ENCODE peak calls at places on chromosome 17, in ten cellular contexts. Z is coronary artery, T is epithelial cell of esophagus, D is upper lobe of right lung, N is esophagus squamous epithelium, B is AG10803, P is cardiac fibroblast, E is AG09319, L is colonic mucosa, O is H9. W is an unnamed sample.

GRCh38 chr17:28554565-28554964 is 2.1 kb upstream of the UNC119 start:
- DNase-seq in Z (no peak), T (no peak), D (no peak), N (no peak), B (no peak), P (no peak), E (no peak), L (no peak), O (no peak), W (no peak)

GRCh38 chr17:82297804-82298537 is 19.4 kb downstream of the CD7 start:
- DNase-seq in Z (peak; percentile 93), T (peak; percentile 99), D (peak; percentile 94), N (peak; percentile 89), B (peak; percentile 91), P (peak; percentile 96), E (peak; percentile 79), L (peak; percentile 94), O (no peak), W (peak; percentile 82)

GRCh38 chr17:78883090-78883532 is 19.9 kb downstream of the CEP295NL start:
- DNase-seq in Z (peak; percentile 96), T (peak; percentile 62), D (peak; percentile 87), N (no peak), B (peak; percentile 95), P (peak; percentile 81), E (peak; percentile 87), L (peak; percentile 52), O (no peak), W (no peak)

GRCh38 chr17:46194393-46195216 is 1.4 kb upstream of the KANSL1 start:
- DNase-seq in Z (no peak), T (peak; percentile 53), D (no peak), N (no peak), B (peak; percentile 54), P (peak; percentile 63), E (no peak), L (peak; percentile 58), O (no peak), W (no peak)

GRCh38 chr17:51000835-51001638 is 119.6 kb downstream of the SPAG9 start:
- DNase-seq in Z (no peak), T (peak; percentile 67), D (no peak), N (no peak), B (peak; percentile 77), P (peak; percentile 87), E (peak; percentile 52), L (peak; percentile 22), O (no peak), W (peak; percentile 26)

GRCh38 chr17:64202683-64203430 is 60.2 kb downstream of the TEX2 start:
- DNase-seq in Z (no peak), T (peak; percentile 68), D (no peak), N (no peak), B (peak; percentile 58), P (peak; percentile 47), E (no peak), L (no peak), O (no peak), W (no peak)

GRCh38 chr17:14201087-14201486 is 35.6 kb downstream of the CDRT15 start:
- DNase-seq in Z (no peak), T (no peak), D (no peak), N (no peak), B (peak; percentile 34), P (peak; percentile 26), E (peak; percentile 44), L (no peak), O (no peak), W (no peak)

GRCh38 chr17:3810019-3810418 is 9.0 kb upstream of the ITGAE start:
- DNase-seq in Z (no peak), T (no peak), D (no peak), N (no peak), B (no peak), P (no peak), E (no peak), L (no peak), O (no peak), W (no peak)

GRCh38 chr17:48149174-48150106 is 41.9 kb downstream of the SNX11 start:
- DNase-seq in Z (no peak), T (no peak), D (no peak), N (no peak), B (no peak), P (no peak), E (no peak), L (no peak), O (peak; percentile 50), W (no peak)

GRCh38 chr17:48155889-48156670 is 48.5 kb downstream of the SNX11 start:
- DNase-seq in Z (no peak), T (no peak), D (no peak), N (no peak), B (no peak), P (no peak), E (no peak), L (no peak), O (peak; percentile 61), W (no peak)

GRCh38 chr17:48150602-48151001 is 43.0 kb downstream of the SNX11 start:
- DNase-seq in Z (no peak), T (no peak), D (no peak), N (no peak), B (no peak), P (no peak), E (no peak), L (no peak), O (no peak), W (no peak)

GRCh38 chr17:48150107-48150463 is 42.5 kb downstream of the SNX11 start:
- DNase-seq in Z (no peak), T (no peak), D (no peak), N (no peak), B (no peak), P (no peak), E (no peak), L (no peak), O (no peak), W (no peak)

DNA sequence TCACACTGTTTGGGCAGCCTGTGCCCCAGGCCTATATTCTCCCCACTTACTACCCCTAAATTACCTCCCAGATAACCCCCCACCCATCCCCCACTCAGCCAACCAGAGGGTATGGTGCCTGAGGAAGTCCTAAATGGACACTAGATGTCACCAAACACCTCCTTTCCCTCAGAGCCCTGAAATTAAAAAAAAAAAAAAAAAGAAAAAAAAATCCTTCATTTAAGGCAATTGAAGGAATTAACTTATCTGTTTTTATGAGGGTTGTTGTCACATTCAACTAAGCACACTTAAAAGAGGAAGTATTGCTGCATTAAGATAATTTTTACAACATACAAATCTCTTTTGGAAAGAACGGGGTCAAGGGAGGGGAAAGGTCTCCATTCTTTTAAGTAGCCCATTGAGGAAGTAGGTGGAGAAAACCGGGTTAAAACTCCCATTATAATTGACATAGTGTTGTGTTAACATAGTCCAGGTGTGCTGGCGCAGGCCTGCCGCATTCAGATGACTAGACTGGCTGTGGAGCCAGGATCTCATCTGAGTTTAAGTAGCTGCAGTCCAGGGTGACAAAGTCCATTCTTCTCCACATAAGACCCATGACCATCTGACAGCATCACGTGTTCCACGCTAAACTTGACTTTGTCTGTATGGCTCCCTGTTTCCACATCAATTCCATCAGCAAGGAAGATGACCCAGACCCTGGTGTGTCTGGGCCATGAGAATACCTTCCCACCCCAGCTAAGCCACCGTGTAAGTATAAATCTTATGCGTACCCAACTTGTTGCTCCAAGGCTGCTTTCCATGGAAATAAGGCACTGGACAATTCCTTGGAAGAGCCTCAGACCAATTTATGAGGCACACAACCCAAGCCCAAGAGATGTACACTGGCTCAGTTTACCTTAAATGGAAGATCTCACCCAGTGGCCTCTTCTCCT is 46.4 kb downstream of the SNX11 start:
- DNase-seq in Z (no peak), T (peak; percentile 26), D (no peak), N (no peak), B (peak; percentile 53), P (peak; percentile 60), E (no peak), L (peak; percentile 74), O (peak; percentile 68), W (peak; percentile 9)
- TF ChIP-seq CTCF in Z (no peak), T (peak; percentile 46), D (peak; percentile 30), N (no peak), B (peak; percentile 60), P (peak; percentile 48), E (peak; percentile 42), L (peak; percentile 44), O (peak; percentile 79), W (peak; percentile 79)

DNA sequence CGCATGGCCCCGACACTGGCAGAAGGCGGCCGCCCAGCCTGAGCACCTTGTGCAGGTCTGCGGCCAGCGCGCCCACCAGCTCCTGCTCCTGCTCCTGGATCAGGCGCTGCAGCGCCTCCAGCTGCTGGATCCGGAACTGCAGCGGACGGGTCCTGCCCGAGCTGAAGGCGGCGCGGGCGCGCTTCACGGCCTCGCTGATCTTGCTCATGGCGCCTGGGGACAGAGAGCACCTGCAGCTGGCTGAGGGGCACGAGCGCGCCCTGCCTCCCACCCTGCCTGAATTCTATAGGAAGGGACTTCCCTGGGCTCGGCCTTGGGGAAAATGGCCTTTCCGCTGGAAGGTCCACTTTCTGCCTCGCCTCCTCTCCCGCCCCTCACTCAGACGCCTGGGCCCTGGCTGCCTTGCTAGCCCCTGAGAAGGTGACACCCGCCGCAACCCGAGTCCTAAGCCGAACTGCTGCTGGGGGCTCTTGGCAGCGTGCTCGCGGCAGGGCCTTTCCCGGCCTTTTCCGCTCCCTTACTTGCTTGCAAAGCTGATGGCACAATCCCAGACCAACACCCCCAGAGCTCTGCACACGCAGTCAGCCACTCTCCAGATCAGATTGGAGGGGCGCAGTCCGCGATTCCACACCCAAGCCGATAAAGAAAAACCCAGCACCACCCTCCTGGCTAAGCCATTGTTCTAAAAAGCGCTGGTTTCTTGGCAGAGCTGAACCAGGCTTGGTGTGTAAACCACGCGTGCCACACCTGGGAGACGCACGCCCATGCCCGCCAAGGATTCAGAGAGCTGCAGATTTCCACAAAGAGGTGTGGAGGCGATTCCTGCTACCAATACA is 3.0 kb downstream of the ALDH3A1 start:
- DNase-seq in Z (peak; percentile 92), T (peak; percentile 82), D (peak; percentile 95), N (peak; percentile 33), B (peak; percentile 49), P (peak; percentile 82), E (no peak), L (peak; percentile 97), O (peak; percentile 98), W (no peak)
- TF ChIP-seq CTCF in Z (peak; percentile 96), T (peak; percentile 79), D (peak; percentile 93), N (peak; percentile 96), B (peak; percentile 69), P (peak; percentile 94), E (peak; percentile 85), L (peak; percentile 98), O (peak; percentile 95), W (peak; percentile 68)

GRCh38 chr17:2174471-2175293 is 119.8 kb downstream of the HIC1 start:
- DNase-seq in Z (no peak), T (peak; percentile 77), D (peak; percentile 78), N (no peak), B (peak; percentile 82), P (peak; percentile 98), E (peak; percentile 92), L (no peak), O (no peak), W (no peak)
- TF ChIP-seq CTCF in Z (no peak), T (no peak), D (peak; percentile 1), N (no peak), B (peak; percentile 15), P (peak; percentile 14), E (no peak), L (no peak), O (no peak), W (no peak)

DNA sequence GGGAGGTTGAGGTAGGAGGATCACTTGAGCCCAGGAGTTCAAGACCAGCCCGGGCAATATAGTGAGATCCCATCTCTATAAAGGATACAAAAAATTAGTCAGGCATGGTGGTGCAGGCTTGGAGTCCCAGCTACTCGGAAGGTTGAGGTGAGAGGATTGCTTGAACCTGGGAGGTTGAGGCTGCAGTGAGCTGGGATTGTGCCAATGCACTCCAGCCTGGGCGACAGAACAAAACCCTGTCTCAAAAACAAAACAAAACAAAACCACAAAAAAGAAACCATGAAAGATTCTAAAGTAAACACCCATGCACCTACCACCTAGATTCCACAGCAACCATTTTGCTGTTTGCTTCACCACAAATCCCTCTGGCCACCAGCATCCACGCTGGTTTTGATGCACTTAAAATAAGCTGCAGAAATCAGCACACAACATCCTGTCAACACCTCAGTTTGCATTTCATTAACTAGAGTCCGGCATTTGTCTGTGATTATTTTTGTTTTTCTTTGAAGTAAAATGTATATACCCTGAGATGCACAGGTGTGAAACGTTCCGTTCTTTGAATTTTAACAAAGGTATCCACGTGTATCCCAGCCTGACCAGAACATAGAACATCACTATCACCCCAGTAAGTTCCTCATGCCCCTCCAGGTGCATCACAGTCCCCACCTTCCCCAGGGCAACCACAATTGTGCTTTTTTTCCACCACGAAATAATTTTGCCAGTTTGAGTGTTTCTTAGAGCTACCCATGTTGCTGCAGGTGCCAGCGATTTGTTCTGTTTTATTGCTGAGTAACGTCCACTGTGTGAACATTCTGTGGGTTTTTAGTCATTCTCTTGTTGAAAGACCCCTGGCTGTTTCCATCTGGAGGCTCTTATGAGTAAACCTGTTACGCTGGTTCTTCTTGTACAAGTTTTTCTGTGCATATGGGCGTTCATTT is 191.5 kb downstream of the SEC14L1 start:
- DNase-seq in Z (no peak), T (no peak), D (peak; percentile 28), N (no peak), B (no peak), P (no peak), E (no peak), L (peak; percentile 18), O (no peak), W (no peak)
- TF ChIP-seq CTCF in Z (no peak), T (no peak), D (no peak), N (no peak), B (no peak), P (no peak), E (no peak), L (no peak), O (no peak), W (no peak)

W was measured in epithelial cell of proximal tubule.